ENCODE peak calls at places on chromosome X, in seven cellular contexts. One of them, this sample, is unnamed. For H3K4me1 and H3K27me3, the result is how much of the 10 kb centered on the place peaks cover.

GRCh38 chrX:106306391-106306947 is 138.4 kb downstream of the PWWP3B start:
- DNase-seq in sigmoid colon: no peak
- DNase-seq in colonic mucosa: no peak
- DNase-seq in IMR-90: no peak
- DNase-seq in hepatocyte: no peak
- DNase-seq in ovary: no peak
- DNase-seq in neural progenitor cell: no peak
- DNase-seq in this sample: no peak

GRCh38 chrX:24525455-24525854 is 60.4 kb downstream of the PDK3 start:
- DNase-seq in sigmoid colon: no peak
- DNase-seq in colonic mucosa: no peak
- DNase-seq in IMR-90: no peak
- DNase-seq in hepatocyte: no peak
- DNase-seq in ovary: no peak
- DNase-seq in neural progenitor cell: no peak
- DNase-seq in this sample: no peak

GRCh38 chrX:118807151-118808017 is 16.2 kb upstream of the ZCCHC12 start:
- DNase-seq in sigmoid colon: no peak
- DNase-seq in colonic mucosa: peak
- DNase-seq in IMR-90: peak
- DNase-seq in hepatocyte: peak
- DNase-seq in ovary: peak
- DNase-seq in neural progenitor cell: peak
- DNase-seq in this sample: no peak

GRCh38 chrX:54926978-54927377 is 6.4 kb downstream of the TRO start:
- DNase-seq in sigmoid colon: no peak
- DNase-seq in colonic mucosa: no peak
- DNase-seq in IMR-90: no peak
- DNase-seq in hepatocyte: no peak
- DNase-seq in ovary: no peak
- DNase-seq in neural progenitor cell: no peak
- DNase-seq in this sample: no peak

GRCh38 chrX:4263005-4263404 is 549.6 kb upstream of the PRKX start:
- DNase-seq in sigmoid colon: no peak
- DNase-seq in colonic mucosa: no peak
- DNase-seq in IMR-90: no peak
- DNase-seq in hepatocyte: peak
- DNase-seq in ovary: no peak
- DNase-seq in neural progenitor cell: peak
- DNase-seq in this sample: no peak

GRCh38 chrX:134933248-134933647 is 57.5 kb upstream of the SMIM10 start:
- DNase-seq in sigmoid colon: no peak
- DNase-seq in colonic mucosa: no peak
- DNase-seq in IMR-90: no peak
- DNase-seq in hepatocyte: no peak
- DNase-seq in ovary: no peak
- DNase-seq in neural progenitor cell: no peak
- DNase-seq in this sample: no peak

GRCh38 chrX:20361890-20362262 is 95.2 kb upstream of the RPS6KA3 start:
- DNase-seq in sigmoid colon: no peak
- DNase-seq in colonic mucosa: no peak
- DNase-seq in IMR-90: peak
- DNase-seq in hepatocyte: peak
- DNase-seq in ovary: no peak
- DNase-seq in neural progenitor cell: peak
- DNase-seq in this sample: no peak

GRCh38 chrX:153794897-153795816 is 689 bp downstream of the SSR4 start:
- DNase-seq in sigmoid colon: no peak
- DNase-seq in colonic mucosa: no peak
- DNase-seq in IMR-90: no peak
- DNase-seq in hepatocyte: no peak
- DNase-seq in ovary: no peak
- DNase-seq in neural progenitor cell: peak
- DNase-seq in this sample: no peak

GRCh38 chrX:49073641-49074575 is at the start of gene PRAF2:
- DNase-seq in sigmoid colon: peak
- DNase-seq in colonic mucosa: peak
- DNase-seq in IMR-90: peak
- DNase-seq in hepatocyte: peak
- DNase-seq in ovary: peak
- DNase-seq in neural progenitor cell: peak
- DNase-seq in this sample: peak

DNA sequence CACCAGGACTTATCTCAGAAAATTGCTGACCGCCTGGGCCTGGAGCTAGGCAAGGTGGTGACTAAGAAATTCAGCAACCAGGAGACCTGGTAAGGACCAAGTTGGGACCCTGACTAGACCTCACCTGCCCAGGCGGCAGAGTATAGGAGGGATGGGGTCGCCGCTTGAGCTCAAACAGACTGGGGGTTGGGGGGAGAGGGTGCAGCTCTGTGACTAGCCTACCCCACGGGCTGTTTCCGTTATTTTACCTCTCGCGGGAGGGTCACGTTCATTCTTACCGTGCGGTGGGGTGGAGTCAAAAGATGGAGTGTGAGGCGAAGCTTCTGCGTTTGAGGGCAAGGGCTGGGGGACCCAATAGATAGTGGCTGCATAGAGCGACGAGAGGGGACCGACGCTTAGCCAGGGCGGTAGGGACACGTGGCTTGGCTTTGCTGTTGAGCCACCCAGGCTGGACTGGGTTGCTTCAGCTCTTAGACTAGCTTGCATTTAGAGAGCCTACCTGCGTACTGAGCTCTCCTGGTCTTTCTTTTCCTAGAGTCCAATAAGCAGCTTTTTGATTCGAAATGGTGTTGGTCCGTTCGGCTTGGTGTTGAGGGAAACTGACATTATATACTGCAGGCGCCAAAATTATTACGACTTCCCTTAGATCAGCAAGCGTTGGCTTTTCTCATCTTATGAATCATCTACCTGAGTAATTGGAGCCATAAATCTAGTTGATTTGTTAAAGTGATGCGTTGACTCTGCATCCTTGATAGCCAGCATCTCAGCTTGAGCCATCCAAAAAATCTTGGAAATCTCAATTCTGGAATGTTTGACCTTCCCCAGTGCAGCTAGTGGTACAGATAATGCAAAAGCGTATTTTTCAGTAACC is 587 bp downstream of the PRPS1 start:
- DNase-seq in sigmoid colon: no peak
- DNase-seq in colonic mucosa: peak
- DNase-seq in IMR-90: peak
- DNase-seq in hepatocyte: peak
- DNase-seq in ovary: peak
- DNase-seq in neural progenitor cell: peak
- DNase-seq in this sample: no peak
- H3K4me1 ChIP-seq in sigmoid colon: under half
- H3K4me1 ChIP-seq in colonic mucosa: under half
- H3K4me1 ChIP-seq in IMR-90: under half
- H3K4me1 ChIP-seq in hepatocyte: under half
- H3K4me1 ChIP-seq in ovary: under half
- H3K4me1 ChIP-seq in neural progenitor cell: under half
- H3K4me1 ChIP-seq in this sample: under half

GRCh38 chrX:86887341-86887740 is 630.3 kb upstream of the KLHL4 start:
- DNase-seq in sigmoid colon: no peak
- DNase-seq in colonic mucosa: no peak
- DNase-seq in IMR-90: no peak
- DNase-seq in hepatocyte: no peak
- DNase-seq in ovary: no peak
- DNase-seq in neural progenitor cell: no peak
- DNase-seq in this sample: no peak
- H3K27me3 ChIP-seq in sigmoid colon: under half
- H3K27me3 ChIP-seq in colonic mucosa: under half
- H3K27me3 ChIP-seq in IMR-90: under half
- H3K27me3 ChIP-seq in hepatocyte: under half
- H3K27me3 ChIP-seq in ovary: under half
- H3K27me3 ChIP-seq in neural progenitor cell: under half
- H3K27me3 ChIP-seq in this sample: under half

DNA sequence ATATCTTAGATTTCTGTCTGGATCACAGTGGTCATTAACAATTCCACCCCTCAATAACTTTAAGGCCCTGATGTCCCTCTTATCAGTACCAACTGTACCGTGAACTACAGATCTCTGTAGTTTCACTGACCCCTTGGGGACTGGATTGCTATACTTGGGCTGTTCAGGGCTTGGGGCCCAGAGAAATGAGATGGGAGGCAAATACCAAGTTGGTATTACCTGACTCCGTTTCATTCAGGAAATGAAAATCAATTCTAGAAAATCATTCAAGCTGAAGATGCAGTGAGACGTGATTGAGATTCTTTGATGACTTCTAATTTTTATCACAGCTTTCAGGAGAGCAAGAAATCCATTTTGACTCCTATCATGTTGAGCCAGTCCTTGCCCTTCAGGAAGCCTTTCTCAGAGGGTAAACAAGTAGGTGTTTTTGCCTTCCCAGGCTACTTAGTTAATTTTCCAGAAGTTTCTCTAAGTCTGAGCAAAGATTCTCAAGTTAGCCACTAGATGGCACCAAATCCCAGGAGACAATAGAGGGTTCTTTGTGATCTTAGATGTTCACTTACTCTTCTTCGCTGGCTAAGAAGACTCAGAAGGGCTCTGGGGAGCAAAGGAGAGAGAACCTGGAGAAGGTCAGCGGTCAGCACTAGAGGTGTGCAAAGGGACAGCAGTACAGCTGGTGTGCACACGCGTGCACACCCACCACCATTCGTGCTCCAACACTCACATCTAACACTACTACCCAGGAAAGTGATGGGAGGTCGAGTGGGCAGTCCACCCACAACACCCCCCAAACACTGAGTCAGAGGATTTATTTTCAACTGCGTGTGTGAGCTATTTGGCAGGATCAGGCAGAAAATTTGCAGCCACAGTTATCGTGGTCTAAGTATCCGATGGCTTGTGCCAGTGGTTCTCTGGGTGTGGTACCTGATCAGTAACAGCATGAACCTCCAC is 7.4 kb downstream of the HNRNPH2 start:
- DNase-seq in sigmoid colon: no peak
- DNase-seq in colonic mucosa: peak
- DNase-seq in IMR-90: peak
- DNase-seq in hepatocyte: peak
- DNase-seq in ovary: no peak
- DNase-seq in neural progenitor cell: peak
- DNase-seq in this sample: no peak
- H3K4me1 ChIP-seq in sigmoid colon: under half
- H3K4me1 ChIP-seq in colonic mucosa: under half
- H3K4me1 ChIP-seq in IMR-90: under half
- H3K4me1 ChIP-seq in hepatocyte: under half
- H3K4me1 ChIP-seq in ovary: under half
- H3K4me1 ChIP-seq in neural progenitor cell: under half
- H3K4me1 ChIP-seq in this sample: under half

DNA sequence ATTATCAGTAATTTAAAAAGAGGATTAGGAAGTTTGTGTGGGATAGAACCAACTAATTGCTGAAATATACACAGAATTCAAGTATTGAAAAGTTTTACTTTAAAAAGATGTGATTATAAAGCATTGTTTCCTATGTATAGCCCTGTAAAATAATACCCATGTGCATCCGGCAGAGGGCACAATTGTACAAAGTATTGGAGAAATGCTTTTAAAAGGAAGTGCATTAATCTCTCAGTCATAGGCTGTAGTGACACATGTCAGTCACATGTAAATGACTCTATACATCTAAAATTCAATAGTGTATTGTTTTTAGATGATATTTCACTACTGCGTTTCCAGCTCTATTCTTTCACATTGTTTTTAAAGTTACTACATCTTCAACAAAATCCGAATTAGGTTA is 9.7 kb upstream of the GEMIN8 start:
- DNase-seq in sigmoid colon: no peak
- DNase-seq in colonic mucosa: peak
- DNase-seq in IMR-90: peak
- DNase-seq in hepatocyte: peak
- DNase-seq in ovary: peak
- DNase-seq in neural progenitor cell: peak
- DNase-seq in this sample: no peak
- H3K27me3 ChIP-seq in sigmoid colon: under half
- H3K27me3 ChIP-seq in colonic mucosa: under half
- H3K27me3 ChIP-seq in IMR-90: under half
- H3K27me3 ChIP-seq in hepatocyte: under half
- H3K27me3 ChIP-seq in ovary: under half
- H3K27me3 ChIP-seq in neural progenitor cell: under half
- H3K27me3 ChIP-seq in this sample: under half

DNA sequence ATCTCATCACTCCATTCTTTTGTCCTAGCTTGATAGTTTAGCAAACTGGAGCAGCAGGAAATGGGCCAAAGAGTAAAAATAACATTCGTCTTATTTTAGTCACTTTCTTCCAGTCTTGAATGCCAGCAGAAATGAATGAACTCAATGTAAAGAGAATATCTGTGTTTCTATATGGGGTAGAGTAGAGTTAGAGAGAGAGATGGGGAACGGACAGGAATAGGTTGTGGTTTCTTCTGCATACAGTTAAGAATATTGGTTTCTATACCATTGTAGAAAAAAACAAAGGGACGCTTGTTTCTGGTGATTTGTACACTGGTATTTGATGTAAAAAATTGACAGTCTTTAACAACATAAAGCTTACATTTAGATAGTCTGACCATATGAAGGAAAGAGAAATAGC is 8.9 kb downstream of the GPR174 start:
- DNase-seq in sigmoid colon: no peak
- DNase-seq in colonic mucosa: no peak
- DNase-seq in IMR-90: no peak
- DNase-seq in hepatocyte: no peak
- DNase-seq in ovary: no peak
- DNase-seq in neural progenitor cell: no peak
- DNase-seq in this sample: no peak
- H3K4me1 ChIP-seq in sigmoid colon: under half
- H3K4me1 ChIP-seq in colonic mucosa: under half
- H3K4me1 ChIP-seq in IMR-90: under half
- H3K4me1 ChIP-seq in hepatocyte: under half
- H3K4me1 ChIP-seq in ovary: under half
- H3K4me1 ChIP-seq in neural progenitor cell: under half
- H3K4me1 ChIP-seq in this sample: under half

GRCh38 chrX:39469126-39469525 is 628.6 kb downstream of the BCOR start:
- DNase-seq in sigmoid colon: no peak
- DNase-seq in colonic mucosa: no peak
- DNase-seq in IMR-90: no peak
- DNase-seq in hepatocyte: no peak
- DNase-seq in ovary: no peak
- DNase-seq in neural progenitor cell: no peak
- DNase-seq in this sample: no peak
- H3K27me3 ChIP-seq in sigmoid colon: under half
- H3K27me3 ChIP-seq in colonic mucosa: under half
- H3K27me3 ChIP-seq in IMR-90: under half
- H3K27me3 ChIP-seq in hepatocyte: under half
- H3K27me3 ChIP-seq in ovary: under half
- H3K27me3 ChIP-seq in neural progenitor cell: under half
- H3K27me3 ChIP-seq in this sample: under half

This sample was measured in RWPE2.